ENCODE peak calls at places on chromosome 10, in five cellular contexts. E is fibroblast of mammary gland, A is fibroblast of pulmonary artery, G is GM12878, K is psoas muscle. L is an unnamed sample.

GRCh38 chr10:112951349-112952281 is 1.6 kb downstream of the TCF7L2 start:
- DNase-seq in E (peak), A (peak), G (no peak), K (peak), L (peak)

GRCh38 chr10:119377905-119378736 is 164.4 kb downstream of the RGS10 start:
- DNase-seq in E (no peak), A (no peak), G (no peak), K (no peak), L (no peak)

GRCh38 chr10:42933454-42934340 is 143.2 kb upstream of the RET start:
- DNase-seq in E (peak), A (peak), G (no peak), K (no peak), L (no peak)

GRCh38 chr10:59674211-59674836 is 35.3 kb downstream of the SLC16A9 start:
- DNase-seq in E (peak), A (peak), G (no peak), K (no peak), L (peak)

GRCh38 chr10:14560274-14560673 is 214.4 kb downstream of the FAM107B start:
- DNase-seq in E (peak), A (peak), G (no peak), K (no peak), L (peak)

GRCh38 chr10:132229834-132230556 is 43.2 kb downstream of the DPYSL4 start:
- DNase-seq in E (no peak), A (no peak), G (no peak), K (no peak), L (peak)

GRCh38 chr10:93073539-93074136 is at the start of gene CYP26A1:
- DNase-seq in E (no peak), A (no peak), G (no peak), K (peak), L (no peak)

GRCh38 chr10:697097-697875 is 7.8 kb upstream of the DIP2C start:
- DNase-seq in E (no peak), A (no peak), G (no peak), K (no peak), L (no peak)

GRCh38 chr10:1020966-1021365 is 4.7 kb downstream of the IDI2 start:
- DNase-seq in E (no peak), A (no peak), G (no peak), K (no peak), L (no peak)

GRCh38 chr10:6465854-6466524 is 114.1 kb downstream of the PRKCQ start:
- DNase-seq in E (no peak), A (no peak), G (no peak), K (no peak), L (no peak)

GRCh38 chr10:89490589-89491335 is 44.6 kb downstream of the SLC16A12 start:
- DNase-seq in E (no peak), A (no peak), G (no peak), K (no peak), L (no peak)

GRCh38 chr10:17784701-17785100 is 24.4 kb upstream of the MRC1 start:
- DNase-seq in E (peak), A (peak), G (no peak), K (no peak), L (no peak)

GRCh38 chr10:124168991-124169826 is 75.8 kb upstream of the CHST15 start:
- DNase-seq in E (no peak), A (no peak), G (no peak), K (no peak), L (no peak)

GRCh38 chr10:119235381-119235780 is 28.0 kb downstream of the GRK5 start:
- DNase-seq in E (peak), A (peak), G (no peak), K (no peak), L (peak)

GRCh38 chr10:4354382-4354812 is 471.6 kb upstream of the AKR1E2 start:
- DNase-seq in E (peak), A (peak), G (no peak), K (no peak), L (peak)

GRCh38 chr10:4353059-4353655 is 472.9 kb upstream of the AKR1E2 start:
- DNase-seq in E (peak), A (peak), G (no peak), K (no peak), L (peak)

GRCh38 chr10:4353964-4354363 is 472.0 kb upstream of the AKR1E2 start:
- DNase-seq in E (peak), A (peak), G (no peak), K (no peak), L (peak)

GRCh38 chr10:4352566-4352961 is 473.4 kb upstream of the AKR1E2 start:
- DNase-seq in E (peak), A (peak), G (no peak), K (peak), L (peak)

DNA sequence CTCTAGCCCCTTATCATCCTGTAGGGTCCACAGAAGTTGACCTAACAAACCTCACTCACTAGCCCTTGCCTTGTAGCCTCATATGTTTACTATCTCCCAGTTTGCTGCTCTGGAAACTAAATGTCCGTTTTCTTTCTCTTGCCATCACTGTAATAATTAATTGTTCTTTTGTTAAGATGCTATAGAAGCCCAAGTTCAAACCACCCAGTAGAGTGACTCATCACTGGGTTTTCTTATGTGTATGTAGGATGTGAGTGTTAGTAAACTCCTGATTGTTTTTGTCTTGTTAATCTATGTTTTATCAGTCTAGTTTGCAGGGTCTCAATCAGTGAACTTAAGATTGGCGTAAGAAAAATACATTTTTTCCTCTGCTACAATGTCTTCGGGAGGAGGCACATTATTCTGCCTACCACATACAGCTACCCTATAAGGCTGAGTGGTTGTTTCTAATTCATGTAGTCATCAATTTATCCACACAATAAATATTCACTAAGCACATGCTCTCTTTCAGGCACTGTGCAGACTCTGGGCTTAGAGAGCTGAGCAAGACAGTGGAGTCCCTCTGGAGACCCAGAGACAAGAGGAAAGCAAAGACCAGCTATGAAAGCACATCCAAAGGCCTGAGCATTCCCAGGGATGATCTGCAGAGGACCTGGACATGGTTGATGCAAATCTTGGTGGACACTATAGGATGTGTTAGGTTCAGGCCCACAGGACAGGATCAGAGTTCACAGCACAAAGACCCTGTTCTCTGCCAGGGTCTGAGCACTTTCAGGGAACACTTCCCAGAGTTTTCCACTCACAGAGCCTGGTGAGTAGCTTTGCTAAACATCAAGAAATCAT is 474.1 kb upstream of the AKR1E2 start:
- DNase-seq in E (peak), A (peak), G (no peak), K (no peak), L (peak)
- H3K4me3 ChIP-seq in E (no peak), A (no peak), G (no peak), K (no peak), L (no peak)

DNA sequence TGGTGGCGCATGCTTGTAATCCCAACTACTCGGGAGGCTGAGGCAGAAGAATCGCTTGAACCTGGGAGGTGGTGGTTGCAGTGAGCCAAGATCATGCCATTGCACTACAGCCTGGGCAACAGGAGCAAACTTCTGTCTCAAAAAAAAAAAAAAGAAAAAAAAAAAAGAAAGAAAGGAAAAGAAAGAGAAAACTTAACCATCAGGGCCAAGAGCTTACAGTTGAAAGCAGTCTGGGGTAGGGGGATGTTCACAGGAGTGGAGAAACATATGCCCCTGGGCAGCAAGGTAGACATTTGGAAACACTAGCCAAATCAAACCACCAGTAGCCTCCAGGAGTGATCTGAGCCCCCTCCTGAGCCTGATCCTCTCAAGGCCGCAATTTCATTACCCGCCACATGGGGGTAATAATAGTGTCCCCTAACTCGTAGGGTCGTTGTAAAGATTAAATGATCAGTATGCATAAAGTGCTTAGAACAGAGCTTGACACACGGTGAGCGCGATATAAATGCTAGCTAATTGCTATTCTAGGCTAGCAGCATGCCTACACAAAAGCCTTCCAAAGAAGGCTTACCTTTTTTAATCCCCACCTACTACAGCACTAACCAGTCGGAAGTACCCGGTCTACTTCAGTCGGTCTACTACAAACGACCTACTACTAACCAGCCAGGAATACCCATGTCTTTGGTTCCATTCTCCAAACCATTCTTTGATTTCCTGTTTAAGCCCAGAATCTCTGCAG is 274.3 kb upstream of the NEBL start:
- DNase-seq in E (peak), A (no peak), G (no peak), K (no peak), L (no peak)
- TF ChIP-seq CTCF in E (peak), A (peak), G (peak), K (no peak), L (peak)

GRCh38 chr10:71255817-71256660 is 43.7 kb downstream of the UNC5B start:
- DNase-seq in E (peak), A (peak), G (no peak), K (peak), L (peak)
- H3K4me3 ChIP-seq in E (no peak), A (no peak), G (no peak), K (no peak), L (no peak)

DNA sequence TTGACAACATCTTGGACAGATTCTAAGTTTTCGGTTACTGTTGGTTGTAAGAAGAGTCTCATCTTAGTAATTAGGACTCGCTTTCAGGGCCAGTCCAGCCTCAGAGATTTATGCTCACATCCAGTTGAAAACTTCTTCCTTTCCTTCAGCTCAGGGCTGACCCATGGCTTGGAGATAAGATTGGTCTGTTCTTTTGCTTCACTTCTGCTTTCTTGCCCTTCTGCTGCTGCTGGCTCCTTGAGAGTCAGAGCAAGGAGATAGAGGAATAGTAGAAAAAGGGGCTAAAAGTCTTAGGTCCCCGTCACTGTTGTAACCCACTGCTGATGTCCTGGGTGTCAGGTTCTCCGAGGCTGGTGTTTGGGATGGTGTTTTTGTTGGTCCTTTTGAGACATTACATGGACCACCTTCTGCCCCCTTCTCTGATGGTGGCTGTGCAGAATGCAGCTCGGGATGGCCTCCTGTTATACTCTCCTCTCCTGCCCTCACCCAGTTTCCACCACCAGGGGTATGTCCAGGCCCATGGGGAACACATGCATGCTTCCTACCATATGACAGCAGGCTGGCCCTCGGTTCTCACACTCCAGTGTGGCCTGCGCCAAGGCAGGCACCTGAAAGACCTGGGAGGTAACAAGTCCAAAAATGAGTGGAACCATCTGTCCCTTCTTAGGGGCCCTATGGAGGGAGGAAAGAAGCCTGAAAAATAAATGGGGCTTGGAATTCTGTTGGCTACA is 67.8 kb upstream of the PCBD1 start:
- DNase-seq in E (no peak), A (no peak), G (no peak), K (peak), L (no peak)
- TF ChIP-seq CTCF in E (no peak), A (no peak), G (no peak), K (no peak), L (peak)

GRCh38 chr10:126663328-126663727 is 7.2 kb downstream of the C10orf90 start:
- DNase-seq in E (peak), A (peak), G (no peak), K (peak), L (peak)
- H3K4me3 ChIP-seq in E (no peak), A (no peak), G (no peak), K (no peak), L (no peak)

GRCh38 chr10:61465807-61466425 is 12.7 kb upstream of the TMEM26 start:
- DNase-seq in E (peak), A (peak), G (no peak), K (no peak), L (peak)
- TF ChIP-seq CTCF in E (no peak), A (no peak), G (no peak), K (no peak), L (no peak)

GRCh38 chr10:27525819-27526218 is 21.7 kb downstream of the RAB18 start:
- DNase-seq in E (peak), A (peak), G (no peak), K (no peak), L (peak)

GRCh38 chr10:27529010-27529783 is 25.1 kb downstream of the RAB18 start:
- DNase-seq in E (peak), A (peak), G (no peak), K (no peak), L (peak)

GRCh38 chr10:27530477-27530876 is 26.4 kb downstream of the RAB18 start:
- DNase-seq in E (no peak), A (no peak), G (no peak), K (no peak), L (no peak)

GRCh38 chr10:27526242-27526641 is 22.1 kb downstream of the RAB18 start:
- DNase-seq in E (no peak), A (peak), G (no peak), K (no peak), L (no peak)

DNA sequence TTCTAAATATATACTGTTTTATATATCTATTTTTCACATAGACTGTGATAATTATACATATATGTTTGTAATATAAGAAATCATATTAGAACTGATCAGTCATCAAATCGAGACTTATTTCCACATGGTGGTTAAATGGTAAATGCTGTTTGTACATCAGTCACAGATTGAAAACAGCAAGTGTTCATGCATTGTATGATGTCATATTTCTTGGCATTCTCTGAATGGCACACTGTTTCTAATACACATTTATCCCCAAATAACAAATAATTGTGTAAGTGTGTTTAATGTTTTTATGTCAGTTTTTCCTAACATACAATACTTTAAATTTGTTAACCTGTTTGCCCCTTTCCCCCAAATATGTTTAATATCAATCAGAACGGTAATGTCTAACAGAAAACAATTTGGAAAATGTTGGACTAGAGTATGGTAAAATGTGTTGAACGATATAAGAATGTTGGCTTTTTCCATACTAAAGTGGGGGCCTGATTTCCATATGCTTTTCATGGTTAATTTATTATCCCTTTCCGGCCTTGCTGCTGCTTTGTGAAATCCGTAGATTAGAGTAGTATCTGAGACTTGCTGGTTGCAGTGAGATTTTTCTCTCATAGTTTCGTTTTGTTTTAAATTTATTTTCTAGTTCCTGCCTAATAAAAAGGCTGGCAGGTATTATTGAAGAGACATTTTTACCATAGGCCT is 23.6 kb downstream of the RAB18 start:
- DNase-seq in E (peak), A (peak), G (no peak), K (no peak), L (peak)
- H3K4me3 ChIP-seq in E (no peak), A (no peak), G (no peak), K (no peak), L (peak)

GRCh38 chr10:103643381-103643780 is 149.9 kb downstream of the NEURL1 start:
- DNase-seq in E (no peak), A (no peak), G (no peak), K (no peak), L (no peak)
- TF ChIP-seq CTCF in E (no peak), A (no peak), G (no peak), K (no peak), L (no peak)

L was measured in fibroblast of villous mesenchyme.